ENCODE peak calls at places on chromosome 16, in seven cellular contexts. Q is Peyer's patch, B is A549, S is mammary epithelial cell, G is cardiac muscle cell, K is colonic mucosa, N is heart left ventricle. Z is an unnamed sample.

GRCh38 chr16:87765776-87766484 is at the start of gene KLHDC4:
- DNase-seq in Q (peak), B (peak), S (peak), G (peak), K (peak), N (peak), Z (peak)

GRCh38 chr16:27841061-27841801 is 222.3 kb downstream of the GSG1L start:
- DNase-seq in Q (peak), B (no peak), S (no peak), G (no peak), K (no peak), N (no peak), Z (no peak)

GRCh38 chr16:15513169-15513568 is 78.8 kb downstream of the BMERB1 start:
- DNase-seq in Q (no peak), B (no peak), S (no peak), G (no peak), K (no peak), N (no peak), Z (no peak)

GRCh38 chr16:3980311-3981111 is 100.0 kb upstream of the CREBBP start:
- DNase-seq in Q (no peak), B (no peak), S (no peak), G (no peak), K (no peak), N (no peak), Z (no peak)

GRCh38 chr16:7227193-7227825 is 105.3 kb upstream of the RBFOX1 start:
- DNase-seq in Q (no peak), B (no peak), S (no peak), G (peak), K (no peak), N (peak), Z (no peak)

GRCh38 chr16:75043175-75043937 is 44.5 kb downstream of the ZNRF1 start:
- DNase-seq in Q (no peak), B (no peak), S (no peak), G (no peak), K (no peak), N (no peak), Z (peak)

GRCh38 chr16:83723244-83723643 is 84.5 kb upstream of the HSBP1 start:
- DNase-seq in Q (no peak), B (no peak), S (no peak), G (no peak), K (no peak), N (no peak), Z (no peak)

GRCh38 chr16:13856398-13856797 is 63.6 kb upstream of the ERCC4 start:
- DNase-seq in Q (no peak), B (no peak), S (no peak), G (no peak), K (no peak), N (no peak), Z (no peak)

GRCh38 chr16:57884655-57885133 is 82.4 kb upstream of the KIFC3 start:
- DNase-seq in Q (no peak), B (no peak), S (no peak), G (no peak), K (no peak), N (no peak), Z (no peak)

GRCh38 chr16:66705790-66706505 is 9.4 kb upstream of the CMTM4 start:
- DNase-seq in Q (peak), B (no peak), S (no peak), G (no peak), K (peak), N (peak), Z (no peak)

GRCh38 chr16:19392352-19392751 is 25.3 kb upstream of the TMC5 start:
- DNase-seq in Q (no peak), B (no peak), S (no peak), G (no peak), K (no peak), N (no peak), Z (no peak)

DNA sequence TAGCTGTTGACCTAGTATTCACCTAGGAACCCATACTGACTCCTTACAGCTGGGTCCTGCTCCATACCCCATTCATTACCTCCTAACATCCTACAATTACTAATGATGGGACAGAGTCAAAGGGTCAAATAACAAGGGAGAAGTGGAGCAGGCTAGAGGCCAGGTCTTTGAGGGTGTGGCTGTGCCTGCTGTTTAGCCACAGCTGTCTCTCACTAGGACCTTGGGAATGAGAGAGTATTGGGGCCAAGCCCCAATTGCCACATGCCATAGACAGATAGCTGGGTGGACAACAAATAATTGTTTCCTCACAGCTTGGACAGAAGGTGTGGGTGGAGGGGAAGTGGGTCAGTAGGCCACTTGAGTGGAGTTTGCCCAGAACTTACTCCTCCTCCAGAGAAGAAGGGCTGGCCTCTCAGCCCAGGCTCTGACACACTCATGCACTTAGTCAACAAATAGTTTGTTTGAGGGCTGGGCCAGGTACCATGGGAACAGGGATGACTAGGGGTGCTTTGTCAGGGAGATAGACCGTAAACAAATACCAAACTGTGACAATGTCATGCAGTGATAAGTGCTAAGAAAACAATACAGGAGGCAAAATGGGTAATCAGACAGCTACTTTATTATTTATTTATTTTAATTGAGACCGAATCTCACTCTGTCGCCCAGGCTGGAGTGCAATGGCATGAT is 10.2 kb upstream of the CENPT start:
- DNase-seq in Q (peak), B (peak), S (peak), G (no peak), K (peak), N (peak), Z (no peak)
- H3K4me3 ChIP-seq in Q (no peak), B (no peak), S (no peak), G (no peak), K (no peak), N (no peak), Z (no peak)

DNA sequence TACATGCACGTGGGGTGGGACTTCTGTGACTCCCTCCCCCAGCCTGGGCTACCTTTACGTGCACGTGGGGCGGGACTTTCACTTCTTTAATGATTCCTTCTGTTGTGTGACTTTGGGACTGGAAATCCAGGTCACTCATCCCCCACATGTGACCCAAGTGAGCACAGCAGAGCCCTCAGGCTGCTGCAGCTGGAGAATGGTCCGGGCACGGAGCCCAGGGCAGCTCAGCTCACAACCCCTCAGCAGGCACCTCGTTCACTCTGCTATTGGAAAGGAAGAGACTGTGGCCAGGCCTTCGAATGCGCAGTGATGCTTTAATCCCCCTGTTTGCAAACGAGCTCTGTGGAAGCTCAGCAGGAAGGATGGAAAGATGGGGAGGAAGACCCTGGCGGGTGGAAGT is 14.7 kb downstream of the DBNDD1 start:
- DNase-seq in Q (no peak), B (no peak), S (no peak), G (no peak), K (no peak), N (no peak), Z (no peak)
- TF ChIP-seq CTCF in Q (no peak), B (no peak), S (no peak), G (no peak), K (no peak), N (no peak), Z (no peak)

GRCh38 chr16:69935740-69936139 is 15.4 kb upstream of the CLEC18A start:
- DNase-seq in Q (no peak), B (no peak), S (no peak), G (no peak), K (no peak), N (no peak), Z (no peak)

GRCh38 chr16:69937465-69937951 is 13.6 kb upstream of the CLEC18A start:
- DNase-seq in Q (peak), B (peak), S (no peak), G (no peak), K (no peak), N (no peak), Z (no peak)

GRCh38 chr16:69935278-69935711 is 15.8 kb upstream of the CLEC18A start:
- DNase-seq in Q (no peak), B (no peak), S (no peak), G (no peak), K (no peak), N (no peak), Z (no peak)

GRCh38 chr16:69936252-69936651 is 14.9 kb upstream of the CLEC18A start:
- DNase-seq in Q (no peak), B (no peak), S (no peak), G (no peak), K (no peak), N (no peak), Z (no peak)

GRCh38 chr16:69936751-69937211 is 14.4 kb upstream of the CLEC18A start:
- DNase-seq in Q (no peak), B (no peak), S (no peak), G (no peak), K (no peak), N (no peak), Z (no peak)
- H3K4me3 ChIP-seq in Q (no peak), B (no peak), S (no peak), G (no peak), K (no peak), N (no peak), Z (no peak)

GRCh38 chr16:21614896-21615295 is 15.5 kb downstream of the METTL9 start:
- DNase-seq in Q (no peak), B (no peak), S (no peak), G (no peak), K (no peak), N (no peak), Z (no peak)
- TF ChIP-seq CTCF in Q (no peak), B (no peak), S (no peak), G (no peak), K (no peak), N (no peak), Z (no peak)

DNA sequence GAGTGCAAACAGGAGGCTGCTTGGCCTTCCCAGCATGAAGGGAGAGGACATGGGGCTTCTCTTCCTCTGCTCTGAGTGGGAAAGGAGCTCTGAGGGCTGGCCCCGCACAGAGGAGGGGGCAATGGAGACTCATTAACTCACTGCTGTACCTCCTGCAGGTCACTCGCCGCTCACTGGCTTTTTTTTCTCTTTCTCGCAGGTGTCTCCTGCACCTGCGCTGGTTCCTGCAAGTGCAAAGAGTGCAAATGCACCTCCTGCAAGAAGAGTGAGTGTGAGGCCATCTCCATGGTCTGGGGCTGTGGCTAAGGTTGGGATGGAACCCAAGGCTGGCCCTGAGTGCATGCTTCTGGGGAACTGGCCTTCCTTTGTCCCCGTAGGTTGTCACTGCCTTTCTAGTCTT is 717 bp downstream of the MT1F start:
- DNase-seq in Q (no peak), B (no peak), S (no peak), G (no peak), K (no peak), N (no peak), Z (no peak)
- H3K4me3 ChIP-seq in Q (peak), B (peak), S (no peak), G (no peak), K (peak), N (peak), Z (no peak)

DNA sequence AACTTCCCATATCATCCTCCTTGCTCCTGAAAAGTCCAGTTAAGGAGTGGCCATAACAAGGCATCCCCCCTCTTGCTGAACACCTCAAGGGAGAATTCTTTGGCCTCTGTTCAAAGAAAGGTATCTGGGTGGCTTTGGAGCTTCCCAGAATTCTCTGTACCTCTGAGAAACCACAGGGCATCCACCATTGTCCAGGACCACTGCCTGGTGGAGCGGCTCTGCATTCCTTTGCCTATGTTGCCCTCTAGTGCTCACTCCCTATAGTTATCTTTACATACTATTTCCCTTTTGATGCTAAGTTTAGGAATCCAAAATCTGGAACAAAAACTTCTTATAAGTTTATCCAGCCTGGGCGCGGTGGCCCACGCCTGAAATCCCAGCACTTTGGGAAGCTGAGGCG is 30.3 kb downstream of the CHD9NB start:
- DNase-seq in Q (no peak), B (peak), S (peak), G (peak), K (peak), N (no peak), Z (peak)
- TF ChIP-seq CTCF in Q (peak), B (peak), S (peak), G (peak), K (peak), N (peak), Z (peak)

GRCh38 chr16:65114527-65114926 is 7.3 kb downstream of the CDH11 start:
- DNase-seq in Q (no peak), B (no peak), S (no peak), G (no peak), K (no peak), N (no peak), Z (no peak)

GRCh38 chr16:65116216-65116615 is 5.6 kb downstream of the CDH11 start:
- DNase-seq in Q (no peak), B (no peak), S (no peak), G (no peak), K (no peak), N (no peak), Z (no peak)

GRCh38 chr16:65111306-65111705 is 10.6 kb downstream of the CDH11 start:
- DNase-seq in Q (no peak), B (no peak), S (no peak), G (no peak), K (peak), N (no peak), Z (no peak)

GRCh38 chr16:65116818-65117430 is 4.9 kb downstream of the CDH11 start:
- DNase-seq in Q (no peak), B (no peak), S (no peak), G (no peak), K (no peak), N (no peak), Z (no peak)

DNA sequence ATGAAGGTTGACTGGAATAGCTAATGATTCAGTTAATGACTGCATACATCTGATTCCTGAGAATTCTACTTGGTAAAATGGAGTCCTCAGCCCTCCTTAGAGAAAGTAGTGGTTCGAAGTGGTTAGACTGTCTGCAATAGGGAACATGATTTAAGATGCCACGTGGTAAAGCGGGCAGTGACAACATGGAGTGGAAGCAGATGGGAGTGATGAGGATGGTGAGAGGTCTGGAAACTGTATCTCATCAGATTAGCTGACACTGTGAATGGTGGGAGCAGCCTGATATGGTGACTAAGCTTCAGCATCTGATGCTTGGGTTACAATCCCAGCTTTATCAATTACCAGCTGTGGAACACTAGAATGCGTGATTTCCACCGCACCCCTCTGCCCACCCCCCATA is 8.4 kb downstream of the CDH11 start:
- DNase-seq in Q (no peak), B (no peak), S (no peak), G (no peak), K (no peak), N (no peak), Z (no peak)
- H3K4me3 ChIP-seq in Q (no peak), B (no peak), S (no peak), G (no peak), K (no peak), N (no peak), Z (no peak)

DNA sequence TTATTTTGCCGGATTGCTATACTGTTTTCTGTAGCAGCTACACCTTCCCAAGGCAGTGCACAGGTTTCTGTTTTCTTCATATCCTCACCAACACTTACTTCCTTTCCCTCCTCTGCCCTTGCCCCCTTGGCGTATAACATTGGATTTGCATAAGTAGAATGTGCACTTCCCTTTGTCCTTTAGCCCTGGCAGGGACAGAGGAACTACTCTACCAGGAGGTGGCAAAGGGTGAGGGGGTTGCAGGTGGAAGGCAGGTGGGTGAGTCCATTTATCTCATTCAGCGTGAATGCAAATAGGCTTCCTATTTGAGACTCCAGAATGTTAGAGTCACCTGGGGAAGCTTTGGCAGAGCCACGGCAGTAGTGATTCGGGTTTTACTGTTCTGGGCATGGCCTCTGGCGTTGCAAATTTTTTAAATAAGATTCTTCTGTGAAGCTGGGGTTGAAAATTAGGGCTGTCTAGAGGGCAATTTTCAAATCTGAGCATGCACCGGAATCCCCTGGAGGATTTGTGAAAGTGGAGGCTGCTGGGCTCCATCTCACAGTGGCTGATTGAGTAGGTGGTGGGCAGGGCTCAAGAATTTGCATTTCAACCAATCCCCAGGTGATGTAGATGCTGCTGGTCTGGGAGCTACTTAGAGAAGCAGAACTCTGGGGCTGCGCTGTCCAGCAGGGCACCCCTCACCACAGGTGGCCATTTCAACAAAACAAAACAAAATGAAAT is 84.7 kb downstream of the PLCG2 start:
- DNase-seq in Q (no peak), B (no peak), S (no peak), G (peak), K (no peak), N (no peak), Z (peak)
- TF ChIP-seq CTCF in Q (no peak), B (no peak), S (no peak), G (no peak), K (no peak), N (no peak), Z (no peak)

GRCh38 chr16:86455609-86456008 is 54.7 kb upstream of the FOXF1 start:
- DNase-seq in Q (no peak), B (no peak), S (no peak), G (no peak), K (no peak), N (no peak), Z (no peak)

GRCh38 chr16:86459266-86459665 is 51.1 kb upstream of the FOXF1 start:
- DNase-seq in Q (no peak), B (no peak), S (no peak), G (no peak), K (no peak), N (no peak), Z (no peak)

GRCh38 chr16:86455116-86455515 is 55.2 kb upstream of the FOXF1 start:
- DNase-seq in Q (no peak), B (no peak), S (no peak), G (no peak), K (no peak), N (no peak), Z (no peak)

GRCh38 chr16:86458457-86458777 is 51.9 kb upstream of the FOXF1 start:
- DNase-seq in Q (no peak), B (no peak), S (no peak), G (no peak), K (no peak), N (no peak), Z (no peak)

DNA sequence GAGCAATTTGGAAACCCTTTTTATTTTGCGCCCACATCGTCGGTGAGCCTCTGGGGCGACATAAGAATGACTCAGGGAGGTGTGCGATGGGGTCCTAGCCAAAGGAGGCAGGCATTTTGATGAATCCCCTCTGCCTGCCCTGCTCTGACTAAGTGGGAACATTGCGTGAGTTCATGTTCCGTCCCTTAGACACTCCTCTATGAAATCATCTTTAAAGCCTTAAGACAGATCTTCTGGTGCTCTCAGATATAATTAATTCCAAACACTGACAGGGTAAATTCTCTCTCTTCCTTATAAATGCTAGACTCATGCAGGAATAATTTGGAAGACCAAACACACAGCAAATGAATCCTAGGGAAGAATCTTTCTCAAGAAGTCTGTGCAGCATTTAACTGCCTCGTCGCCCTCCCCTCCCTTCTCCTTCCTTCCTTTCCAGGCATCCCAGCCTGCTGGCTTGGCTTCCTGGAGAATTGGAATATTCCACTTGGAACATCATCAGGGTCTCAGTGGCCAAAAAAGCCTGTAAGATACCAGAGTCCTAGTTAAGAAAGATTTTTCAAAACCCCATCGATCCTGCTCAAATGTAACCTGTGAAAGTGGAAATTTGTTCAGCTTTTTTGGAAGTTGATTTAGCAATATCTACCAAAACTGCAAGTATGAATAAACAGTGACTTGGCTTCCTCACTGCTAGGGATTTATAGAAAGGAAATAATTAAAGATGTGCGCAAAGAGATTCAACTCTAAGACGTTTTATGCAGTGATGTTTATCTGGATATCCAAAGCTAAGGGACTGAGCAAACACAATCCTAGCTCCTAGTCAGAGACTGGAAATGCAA is 52.5 kb upstream of the FOXF1 start:
- DNase-seq in Q (no peak), B (no peak), S (no peak), G (no peak), K (no peak), N (no peak), Z (no peak)
- H3K4me3 ChIP-seq in Q (no peak), B (no peak), S (no peak), G (no peak), K (no peak), N (no peak), Z (no peak)